ENCODE peak calls at places on chromosomes 13 and 19, in six cellular contexts. U is thyroid gland, S is stomach, C is endothelial cell of umbilical vein, I is right lobe of liver, N is H1. O is an unnamed sample.

GRCh38 chr13:99341969-99342722 is 34.9 kb upstream of the GPR183 start:
- DNase-seq in U (no peak), S (no peak), C (no peak), I (no peak), N (no peak), O (no peak)

GRCh38 chr19:15587663-15588062 is 27.4 kb upstream of the CYP4F8 start:
- DNase-seq in U (peak; percentile 4), S (peak; percentile 44), C (no peak), I (peak; percentile 63), N (no peak), O (no peak)

GRCh38 chr13:88031980-88032562 is 360.9 kb downstream of the SLITRK5 start:
- DNase-seq in U (no peak), S (no peak), C (no peak), I (no peak), N (no peak), O (no peak)

GRCh38 chr13:23960566-23961156 is 63.4 kb upstream of the C1QTNF9B start:
- DNase-seq in U (no peak), S (no peak), C (peak; percentile 52), I (no peak), N (no peak), O (no peak)

GRCh38 chr13:98706446-98707110 is 45.9 kb downstream of the SLC15A1 start:
- DNase-seq in U (no peak), S (no peak), C (no peak), I (no peak), N (no peak), O (no peak)

GRCh38 chr19:38031423-38031770 is 124.4 kb downstream of the SIPA1L3 start:
- DNase-seq in U (no peak), S (no peak), C (peak; percentile 63), I (no peak), N (no peak), O (no peak)

GRCh38 chr19:45913874-45914830 is at the start of gene NANOS2:
- DNase-seq in U (no peak), S (no peak), C (peak; percentile 32), I (no peak), N (peak; percentile 54), O (no peak)

GRCh38 chr13:48770372-48770771 is 116.6 kb downstream of the CYSLTR2 start:
- DNase-seq in U (no peak), S (no peak), C (no peak), I (no peak), N (no peak), O (no peak)

GRCh38 chr19:51258165-51258564 is 7.3 kb downstream of the SIGLECL1 start:
- DNase-seq in U (no peak), S (no peak), C (no peak), I (no peak), N (no peak), O (no peak)
- H3K4me3 ChIP-seq in U (no peak overlapping the region), S (no peak overlapping the region), C (no peak overlapping the region), I (no peak overlapping the region), N (peak overlapping the region; percentile 27), O (no peak overlapping the region)

DNA sequence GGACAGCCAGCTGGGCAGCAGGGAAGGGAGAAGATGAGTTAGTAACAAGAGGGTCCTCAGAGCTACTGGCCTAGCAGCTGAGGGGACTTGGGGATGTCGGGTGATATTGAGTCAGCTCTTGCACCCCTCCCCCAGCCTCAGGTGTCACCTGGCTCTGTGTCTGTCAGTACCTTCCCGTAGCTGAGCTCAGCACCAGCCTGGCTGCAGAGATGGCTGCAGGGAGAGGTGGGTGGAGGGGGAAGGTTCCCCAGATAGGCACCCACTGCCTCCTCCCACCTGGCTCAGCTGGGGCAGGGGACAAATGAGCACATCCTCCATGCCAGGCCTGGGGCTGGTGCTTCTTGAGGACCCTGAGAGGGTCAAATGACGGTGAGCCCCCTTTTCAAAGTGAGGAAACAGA is 6.8 kb upstream of the KPTN start:
- DNase-seq in U (peak; percentile 33), S (no peak), C (no peak), I (no peak), N (no peak), O (no peak)
- TF ChIP-seq POLR2A in U (no peak), S (no peak), C (no peak), I (no peak), N (no peak), O (no peak)

GRCh38 chr19:10768936-10769335 is 51.1 kb downstream of the DNM2 start:
- DNase-seq in U (no peak), S (no peak), C (no peak), I (no peak), N (no peak), O (no peak)

GRCh38 chr19:10766681-10767201 is 48.9 kb downstream of the DNM2 start:
- DNase-seq in U (peak; percentile 63), S (peak; percentile 68), C (peak; percentile 36), I (no peak), N (no peak), O (no peak)

GRCh38 chr19:10766049-10766623 is 48.3 kb downstream of the DNM2 start:
- DNase-seq in U (peak; percentile 74), S (peak; percentile 73), C (no peak), I (no peak), N (no peak), O (no peak)

GRCh38 chr19:10768369-10768768 is 50.5 kb downstream of the DNM2 start:
- DNase-seq in U (no peak), S (no peak), C (no peak), I (no peak), N (no peak), O (no peak)

DNA sequence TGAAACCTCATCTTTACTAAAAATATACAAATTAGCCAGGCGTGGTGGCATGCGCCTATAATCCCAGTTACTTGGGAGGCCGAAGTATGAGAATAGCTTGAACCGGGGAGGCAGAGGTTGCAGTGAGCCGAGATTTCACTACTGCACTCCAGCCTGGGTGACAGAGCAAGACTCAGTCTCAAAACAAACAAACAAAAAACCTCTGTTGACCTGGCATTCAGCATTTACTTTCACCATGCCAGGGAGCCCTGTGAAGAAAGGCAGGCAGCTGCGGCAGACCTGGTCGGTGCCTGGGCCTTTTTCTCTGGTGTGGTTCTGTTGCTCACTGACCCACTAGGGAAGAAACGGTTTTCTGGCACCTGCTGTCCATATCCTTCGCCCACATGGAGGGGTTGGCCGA is 49.8 kb downstream of the DNM2 start:
- DNase-seq in U (no peak), S (no peak), C (no peak), I (no peak), N (no peak), O (no peak)
- H3K4me1 ChIP-seq in U (peaks cover 70% of the 10 kb centered on the region), S (peaks cover 73% of the 10 kb centered on the region), C (peaks cover 3% of the 10 kb centered on the region), I (peaks cover 15% of the 10 kb centered on the region), N (no peaks in the 10 kb centered on the region), O (peaks cover 42% of the 10 kb centered on the region)

DNA sequence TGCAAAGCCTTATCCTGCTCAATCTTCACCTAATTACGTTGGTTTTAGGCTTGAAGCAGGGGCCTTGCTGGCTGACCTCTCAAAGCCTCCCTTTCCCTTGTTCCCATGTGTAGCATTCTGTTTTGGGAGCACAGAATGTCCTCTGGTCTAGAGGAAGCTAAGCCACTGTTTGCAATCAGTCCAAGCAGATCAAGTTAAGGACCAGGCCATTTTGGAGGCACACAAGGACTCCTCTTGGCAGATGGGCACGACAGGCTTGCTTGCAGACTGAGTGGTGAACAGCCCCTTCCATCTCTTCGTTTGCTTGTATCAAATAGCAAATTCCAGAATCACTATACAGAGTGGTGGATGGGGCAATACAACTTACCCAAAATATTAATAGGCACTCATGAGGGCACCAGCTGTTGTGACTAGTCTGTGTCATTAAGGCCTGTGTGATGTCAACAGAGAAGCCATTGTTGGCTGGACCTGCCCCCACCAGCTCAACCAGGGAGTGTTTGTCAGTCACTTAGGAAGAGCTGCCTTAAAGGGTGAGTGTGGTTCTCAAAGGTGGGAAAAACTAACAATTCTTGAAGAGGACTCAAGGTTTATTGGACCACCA is 215.5 kb upstream of the SERP2 start:
- DNase-seq in U (no peak), S (no peak), C (no peak), I (no peak), N (no peak), O (no peak)
- H3K4me3 ChIP-seq in U (no peak overlapping the region), S (no peak overlapping the region), C (no peak overlapping the region), I (no peak overlapping the region), N (no peak overlapping the region), O (no peak overlapping the region)

GRCh38 chr19:48741222-48741999 is 1.0 kb upstream of the RASIP1 start:
- DNase-seq in U (no peak), S (peak; percentile 66), C (peak; percentile 29), I (no peak), N (no peak), O (no peak)
- TF ChIP-seq POLR2A in U (peak; percentile 43), S (no peak), C (no peak), I (no peak), N (no peak), O (no peak)

DNA sequence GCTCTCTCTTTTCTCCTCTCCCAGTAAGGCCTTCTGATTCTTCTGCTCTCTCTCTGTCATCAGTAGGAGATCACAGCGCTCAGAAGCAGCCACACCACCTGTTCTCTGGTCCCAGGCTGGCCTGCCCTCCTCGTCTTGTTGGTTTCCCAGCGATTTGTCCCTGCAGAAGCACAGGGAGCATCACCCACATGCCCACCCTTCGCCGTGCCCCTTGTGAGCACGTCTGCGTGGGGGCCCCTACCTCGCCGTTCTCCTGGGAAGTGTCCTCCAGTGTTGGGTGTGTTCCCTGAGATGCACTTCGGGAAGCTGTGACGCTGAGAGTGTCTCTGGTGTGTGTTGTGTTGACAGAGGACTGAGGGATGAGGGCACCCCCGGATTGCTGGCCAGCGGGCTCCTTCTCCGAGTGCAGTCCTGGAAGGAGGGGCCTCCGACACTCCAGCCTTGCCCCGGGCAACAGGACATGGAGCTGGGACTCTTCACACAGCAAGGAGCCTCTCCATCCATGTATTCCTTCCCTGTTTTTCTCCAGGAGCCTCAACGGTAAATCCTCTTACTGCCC is 61.2 kb downstream of the SOX1 start:
- DNase-seq in U (no peak), S (no peak), C (no peak), I (no peak), N (no peak), O (no peak)
- H3K4me1 ChIP-seq in U (peaks cover 8% of the 10 kb centered on the region), S (no peaks in the 10 kb centered on the region), C (no peaks in the 10 kb centered on the region), I (no peaks in the 10 kb centered on the region), N (peaks cover 2% of the 10 kb centered on the region), O (no peaks in the 10 kb centered on the region)

GRCh38 chr13:46615888-46616531 is 63.0 kb downstream of the LRCH1 start:
- DNase-seq in U (no peak), S (no peak), C (peak; percentile 83), I (no peak), N (no peak), O (no peak)
- H3K4me3 ChIP-seq in U (no peak overlapping the region), S (peak overlapping the region; percentile 18), C (no peak overlapping the region), I (no peak overlapping the region), N (no peak overlapping the region), O (peak overlapping the region; percentile 10)

GRCh38 chr19:2543463-2544442 is 67.8 kb downstream of the GADD45B start:
- DNase-seq in U (peak; percentile 98), S (peak; percentile 91), C (peak; percentile 97), I (peak; percentile 85), N (peak; percentile 81), O (peak; percentile 63)
- TF ChIP-seq POLR2A in U (peak; percentile 79), S (no peak), C (peak; percentile 55), I (peak; percentile 95), N (no peak), O (no peak)

O was measured in esophagus squamous epithelium.